ENCODE peak calls at places on chromosomes 5 and 9, in nine cellular contexts. P, J, N, X, Y, E, O, Q and B are unnamed samples.

GRCh38 chr5:66876266-66876807 is 280.1 kb downstream of the MAST4 start:
- DNase-seq in Y (no peak), E (no peak), O (no peak), X (no peak), J (no peak), N (no peak), P (no peak), Q (no peak), B (no peak)

GRCh38 chr9:112005939-112006338 is 109.3 kb downstream of the UGCG start:
- DNase-seq in O (no peak), Q (no peak), Y (no peak), E (no peak), P (no peak), N (no peak), X (no peak), J (no peak), B (no peak)

GRCh38 chr5:13558408-13558807 is 386.1 kb downstream of the DNAH5 start:
- DNase-seq in E (no peak), Q (no peak), N (no peak), J (no peak), Y (no peak), O (peak), X (peak), P (no peak), B (no peak)

GRCh38 chr9:87498046-87498815 is 564 bp downstream of the DAPK1 start:
- DNase-seq in N (no peak), Q (no peak), Y (peak), E (no peak), P (peak), X (no peak), J (peak), O (peak), B (peak)

GRCh38 chr5:161546463-161547301 is at the start of gene GABRB2:
- DNase-seq in O (peak), X (no peak), Q (no peak), J (peak), E (no peak), Y (no peak), P (no peak), N (no peak), B (peak)

GRCh38 chr9:121858788-121859187 is 207.4 kb downstream of the DAB2IP start:
- DNase-seq in P (no peak), Y (no peak), O (no peak), N (no peak), J (no peak), Q (no peak), E (no peak), X (no peak), B (no peak)

GRCh38 chr5:74541381-74541781 is 99.1 kb downstream of the ENC1 start:
- DNase-seq in X (peak), J (no peak), Y (no peak), E (no peak), N (no peak), P (no peak), O (peak), Q (no peak), B (no peak)

GRCh38 chr5:38112930-38113329 is 145.4 kb upstream of the EGFLAM start:
- DNase-seq in J (no peak), E (no peak), Q (no peak), Y (no peak), O (no peak), N (no peak), X (no peak), P (no peak), B (no peak)

GRCh38 chr9:27799326-27799725 is 226.0 kb upstream of the C9orf72 start:
- DNase-seq in O (peak), Y (no peak), X (no peak), Q (no peak), P (no peak), N (no peak), J (no peak), E (no peak), B (no peak)

GRCh38 chr5:137666901-137667300 is 69.0 kb downstream of the KLHL3 start:
- DNase-seq in E (no peak), P (no peak), X (no peak), O (no peak), Y (no peak), N (no peak), Q (no peak), J (no peak), B (no peak)

GRCh38 chr9:118395415-118395814 is 691.2 kb downstream of the TLR4 start:
- DNase-seq in E (no peak), Q (no peak), X (no peak), P (no peak), Y (no peak), N (no peak), J (no peak), O (no peak), B (no peak)

GRCh38 chr9:131220485-131220884 is 55.8 kb downstream of the FAM78A start:
- DNase-seq in X (no peak), E (no peak), J (no peak), N (no peak), O (no peak), Y (no peak), P (no peak), Q (no peak), B (no peak)

GRCh38 chr9:113621309-113621791 is 157.8 kb downstream of the RGS3 start:
- DNase-seq in Q (peak), J (peak), E (no peak), Y (peak), X (peak), O (no peak), P (no peak), N (no peak), B (no peak)
- H3K27ac ChIP-seq in Q (peak), J (peak), E (peak), Y (peak), X (peak), O (peak), P (peak), N (no peak), B (no peak)

GRCh38 chr9:16719921-16720320 is 150.5 kb downstream of the BNC2 start:
- DNase-seq in E (no peak), N (no peak), O (no peak), Y (no peak), X (no peak), Q (no peak), P (no peak), J (no peak), B (no peak)

GRCh38 chr9:16716631-16717030 is 153.8 kb downstream of the BNC2 start:
- DNase-seq in P (no peak), O (no peak), Y (no peak), N (no peak), E (no peak), J (no peak), X (no peak), Q (no peak), B (no peak)

GRCh38 chr9:16718952-16719351 is 151.5 kb downstream of the BNC2 start:
- DNase-seq in Y (no peak), N (no peak), O (no peak), P (no peak), Q (no peak), E (no peak), J (no peak), X (peak), B (no peak)

GRCh38 chr9:16720386-16720785 is 150.1 kb downstream of the BNC2 start:
- DNase-seq in X (no peak), Q (no peak), N (no peak), J (no peak), O (no peak), P (no peak), Y (no peak), E (no peak), B (no peak)

GRCh38 chr9:16718296-16718695 is 152.2 kb downstream of the BNC2 start:
- DNase-seq in P (no peak), E (no peak), O (no peak), Y (no peak), X (peak), N (no peak), Q (no peak), J (no peak), B (no peak)
- H3K27ac ChIP-seq in P (no peak), E (no peak), O (no peak), Y (no peak), X (peak), N (no peak), Q (no peak), J (no peak), B (no peak)

DNA sequence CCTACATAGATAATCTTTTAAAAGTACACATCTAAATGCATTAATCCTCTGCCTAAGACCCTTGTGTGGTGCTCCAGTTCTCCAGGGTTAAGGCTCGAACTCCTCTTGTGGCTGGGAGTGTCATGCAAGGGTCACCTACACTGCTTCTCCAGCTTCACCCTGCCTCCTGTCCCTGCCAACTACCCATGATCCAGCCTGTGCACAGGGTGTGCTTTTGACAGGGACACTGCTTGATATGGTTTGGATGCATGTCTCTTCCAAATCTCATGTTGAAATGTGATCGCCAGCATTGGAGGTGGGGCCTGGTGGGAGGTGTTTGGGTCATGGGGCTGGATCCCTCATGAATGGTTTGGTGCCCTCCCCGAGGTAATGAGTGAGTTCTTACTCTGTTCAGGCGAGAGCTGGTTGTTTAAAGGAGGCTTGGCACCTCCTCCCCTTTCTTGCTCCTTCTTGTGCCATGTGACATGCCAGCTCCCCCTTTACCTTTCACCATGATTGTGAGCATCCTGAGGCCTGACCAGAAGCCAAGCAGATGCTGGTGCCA is 48.5 kb downstream of the SLC22A5 start:
- DNase-seq in Q (no peak), X (no peak), Y (peak), E (no peak), O (no peak), P (no peak), N (no peak), J (no peak), B (no peak)
- H3K27ac ChIP-seq in Q (no peak), X (no peak), Y (peak), E (no peak), O (no peak), P (no peak), N (peak), J (peak), B (no peak)

GRCh38 chr5:179534431-179534830 is 15.9 kb upstream of the RUFY1 start:
- DNase-seq in O (no peak), J (no peak), N (no peak), Q (no peak), P (no peak), E (no peak), Y (no peak), X (no peak), B (no peak)
- H3K27ac ChIP-seq in O (no peak), J (no peak), N (no peak), Q (no peak), P (no peak), E (no peak), Y (peak), X (no peak), B (no peak)

GRCh38 chr5:109080481-109080880 is 329.3 kb downstream of the PJA2 start:
- DNase-seq in E (no peak), P (no peak), Q (no peak), J (no peak), Y (no peak), N (no peak), X (no peak), O (no peak), B (no peak)

GRCh38 chr5:109080896-109081295 is 328.9 kb downstream of the PJA2 start:
- DNase-seq in E (no peak), Y (no peak), N (no peak), O (no peak), X (no peak), J (no peak), Q (no peak), P (no peak), B (no peak)

GRCh38 chr5:109083937-109084336 is 325.8 kb downstream of the PJA2 start:
- DNase-seq in Q (no peak), J (no peak), O (peak), P (no peak), Y (no peak), X (no peak), N (no peak), E (no peak), B (no peak)

GRCh38 chr5:109076741-109077140 is 329.0 kb downstream of the FER start:
- DNase-seq in O (no peak), Y (no peak), N (no peak), P (no peak), J (no peak), E (no peak), Q (no peak), X (no peak), B (no peak)

GRCh38 chr5:109078448-109078847 is 330.8 kb downstream of the FER start:
- DNase-seq in J (no peak), O (no peak), N (no peak), Y (no peak), X (no peak), Q (no peak), E (no peak), P (no peak), B (no peak)
- H3K27ac ChIP-seq in J (no peak), O (no peak), N (no peak), Y (no peak), X (no peak), Q (no peak), E (no peak), P (no peak), B (no peak)

GRCh38 chr9:134683714-134684374 is 42.2 kb downstream of the COL5A1 start:
- DNase-seq in N (no peak), Y (peak), Q (no peak), P (no peak), O (no peak), X (no peak), E (no peak), J (peak), B (no peak)

GRCh38 chr9:134681061-134681661 is 39.6 kb downstream of the COL5A1 start:
- DNase-seq in N (no peak), Q (peak), E (no peak), Y (peak), X (peak), P (no peak), J (peak), O (no peak), B (no peak)

GRCh38 chr9:134680393-134681060 is 38.9 kb downstream of the COL5A1 start:
- DNase-seq in X (no peak), Q (no peak), P (no peak), N (no peak), E (no peak), O (no peak), J (peak), Y (peak), B (no peak)

GRCh38 chr9:134682651-134683364 is 41.2 kb downstream of the COL5A1 start:
- DNase-seq in J (peak), E (no peak), Y (peak), X (no peak), O (no peak), N (no peak), P (no peak), Q (no peak), B (no peak)

GRCh38 chr9:134682026-134682425 is 40.4 kb downstream of the COL5A1 start:
- DNase-seq in E (no peak), J (peak), X (no peak), N (no peak), Y (peak), Q (no peak), O (no peak), P (no peak), B (no peak)
- H3K27ac ChIP-seq in E (no peak), J (no peak), X (no peak), N (no peak), Y (no peak), Q (no peak), O (no peak), P (no peak), B (no peak)

GRCh38 chr5:57405984-57406383 is 76.6 kb downstream of the ACTBL2 start:
- DNase-seq in Q (no peak), X (peak), J (no peak), O (no peak), N (no peak), Y (no peak), E (no peak), P (no peak), B (no peak)

GRCh38 chr5:57408714-57409113 is 73.9 kb downstream of the ACTBL2 start:
- DNase-seq in P (no peak), E (no peak), N (no peak), X (peak), Q (no peak), O (no peak), Y (no peak), J (no peak), B (no peak)

GRCh38 chr5:57406591-57406990 is 76.0 kb downstream of the ACTBL2 start:
- DNase-seq in E (no peak), J (no peak), N (no peak), Q (no peak), P (no peak), O (no peak), Y (no peak), X (no peak), B (no peak)

GRCh38 chr5:57407391-57407790 is 75.2 kb downstream of the ACTBL2 start:
- DNase-seq in Q (no peak), N (no peak), J (no peak), E (no peak), P (no peak), X (no peak), O (no peak), Y (no peak), B (no peak)

DNA sequence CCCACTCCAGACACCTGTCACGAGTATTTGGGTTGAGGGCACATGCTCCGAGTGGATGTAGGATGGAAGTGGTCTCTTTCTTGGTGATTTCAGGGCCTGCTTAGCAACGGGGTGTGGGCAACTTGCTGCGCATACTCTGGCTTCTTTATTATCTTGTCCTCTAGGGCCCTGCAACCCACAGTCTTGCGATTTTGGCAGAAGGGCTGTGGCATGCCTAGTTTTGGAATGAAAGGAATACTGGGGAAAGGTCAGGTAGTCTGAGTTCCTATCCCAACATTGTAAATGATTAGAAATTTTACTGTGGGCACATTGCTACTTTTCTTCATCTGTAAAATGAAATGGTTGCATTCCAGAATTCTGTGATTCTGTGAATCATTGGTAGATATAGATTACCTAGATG is 74.3 kb downstream of the ACTBL2 start:
- DNase-seq in O (no peak), Q (no peak), P (no peak), Y (no peak), E (no peak), X (no peak), J (no peak), N (no peak), B (no peak)
- H3K27ac ChIP-seq in O (no peak), Q (no peak), P (no peak), Y (no peak), E (no peak), X (peak), J (no peak), N (no peak), B (no peak)

GRCh38 chr5:171537923-171538537 is 118.6 kb downstream of the FGF18 start:
- DNase-seq in N (no peak), E (no peak), O (no peak), Y (no peak), Q (no peak), X (no peak), J (no peak), P (no peak), B (no peak)

GRCh38 chr5:171543486-171543885 is 124.0 kb downstream of the FGF18 start:
- DNase-seq in Y (no peak), E (no peak), X (peak), P (no peak), Q (no peak), N (no peak), O (peak), J (no peak), B (no peak)

GRCh38 chr5:171542504-171543150 is 123.2 kb downstream of the FGF18 start:
- DNase-seq in E (no peak), J (no peak), Q (no peak), P (no peak), Y (no peak), X (no peak), O (no peak), N (no peak), B (no peak)

GRCh38 chr5:171540865-171541264 is 121.4 kb downstream of the FGF18 start:
- DNase-seq in E (no peak), O (no peak), J (no peak), P (no peak), N (no peak), Q (no peak), X (no peak), Y (no peak), B (no peak)

GRCh38 chr5:171541380-171541779 is 121.9 kb downstream of the FGF18 start:
- DNase-seq in E (no peak), J (no peak), Q (no peak), Y (no peak), O (no peak), P (no peak), N (no peak), X (no peak), B (no peak)
- H3K27ac ChIP-seq in E (no peak), J (no peak), Q (no peak), Y (no peak), O (no peak), P (no peak), N (no peak), X (no peak), B (no peak)